ENCODE peak calls at places on chromosomes 16 and 17, in nine cellular contexts. T is heart left ventricle, Q is HCT116, O is ovary, H is AG04450, N is suprapubic skin, A is GM23338, X is aorta, D is left ventricle myocardium inferior. M is an unnamed sample.

GRCh38 chr17:63116967-63117366 is 150.9 kb downstream of the TANC2 start:
- DNase-seq in T (no peak), Q (no peak), H (no peak), X (no peak), D (no peak), N (no peak), A (peak; percentile 65), O (no peak), M (no peak)

GRCh38 chr16:50011707-50012106 is 13.3 kb upstream of the CNEP1R1 start:
- DNase-seq in H (no peak), X (no peak), N (no peak), O (no peak), T (no peak), D (no peak), A (no peak), Q (no peak), M (no peak)

GRCh38 chr17:4433515-4434031 is at the start of gene SPNS3:
- DNase-seq in N (no peak), O (no peak), A (no peak), X (no peak), D (no peak), H (no peak), T (no peak), Q (no peak), M (peak; percentile 18)

GRCh38 chr16:78593352-78593751 is 493.9 kb downstream of the WWOX start:
- DNase-seq in N (no peak), H (no peak), A (no peak), O (no peak), T (no peak), Q (no peak), D (no peak), X (no peak), M (no peak)

GRCh38 chr17:882827-883585 is 96.6 kb downstream of the NXN start:
- DNase-seq in O (peak; percentile 76), Q (no peak), T (peak; percentile 79), N (no peak), H (no peak), D (peak; percentile 78), A (peak; percentile 53), X (no peak), M (no peak)

GRCh38 chr16:12503201-12503600 is 300.5 kb downstream of the CPPED1 start:
- DNase-seq in H (no peak), D (no peak), Q (no peak), O (no peak), A (no peak), T (no peak), X (peak; percentile 8), N (no peak), M (no peak)

GRCh38 chr17:43479948-43480347 is 3.8 kb upstream of the DHX8 start:
- DNase-seq in O (no peak), D (no peak), H (no peak), X (no peak), T (no peak), Q (no peak), N (no peak), A (no peak), M (no peak)

GRCh38 chr16:89149386-89149785 is 22.2 kb upstream of the CDH15 start:
- DNase-seq in D (no peak), Q (no peak), A (peak; percentile 51), O (no peak), N (no peak), H (no peak), X (no peak), T (no peak), M (no peak)

GRCh38 chr16:85722066-85722465 is 28.8 kb downstream of the C16orf74 start:
- DNase-seq in Q (no peak), T (no peak), N (no peak), D (no peak), X (no peak), H (no peak), A (no peak), O (no peak), M (no peak)

GRCh38 chr17:74671031-74671771 is 41.5 kb downstream of the CD300LF start:
- DNase-seq in H (no peak), O (peak; percentile 51), Q (no peak), D (peak; percentile 81), A (peak; percentile 98), X (peak; percentile 84), N (no peak), T (peak; percentile 75), M (peak; percentile 68)

GRCh38 chr17:4499431-4500187 is 928 bp downstream of the SPNS2 start:
- DNase-seq in H (no peak), Q (no peak), N (no peak), A (peak; percentile 66), T (peak; percentile 37), O (no peak), X (no peak), D (no peak), M (no peak)

GRCh38 chr16:11034481-11034931 is 90.1 kb downstream of the CLEC16A start:
- DNase-seq in N (no peak), X (no peak), T (no peak), A (no peak), Q (no peak), H (no peak), O (no peak), D (peak; percentile 51), M (no peak)

GRCh38 chr17:14745122-14745521 is 444.2 kb downstream of the HS3ST3B1 start:
- DNase-seq in A (no peak), H (no peak), T (no peak), X (no peak), D (no peak), Q (no peak), O (no peak), N (no peak), M (no peak)

GRCh38 chr17:64385187-64386083 is 5.2 kb downstream of the PECAM1 start:
- DNase-seq in D (peak; percentile 34), H (peak; percentile 15), X (peak; percentile 81), O (peak; percentile 90), Q (peak; percentile 46), A (no peak), N (no peak), T (peak; percentile 58), M (no peak)

GRCh38 chr16:1984347-1985225 is 593 bp downstream of the GFER start:
- DNase-seq in X (no peak), T (no peak), H (no peak), Q (no peak), A (peak; percentile 70), N (no peak), O (no peak), D (no peak), M (no peak)

GRCh38 chr16:11183035-11183812 is 72.8 kb downstream of the SOCS1 start:
- DNase-seq in H (no peak), X (no peak), N (no peak), Q (no peak), O (no peak), D (no peak), T (no peak), A (peak; percentile 56), M (no peak)

GRCh38 chr16:88731699-88732098 is 25.4 kb downstream of the CTU2 start:
- DNase-seq in D (no peak), Q (no peak), H (no peak), N (no peak), A (no peak), T (no peak), O (no peak), X (no peak), M (no peak)

GRCh38 chr17:44367626-44368025 is 4.0 kb upstream of the FAM171A2 start:
- DNase-seq in Q (no peak), X (peak; percentile 18), D (no peak), H (no peak), O (no peak), T (no peak), A (no peak), N (no peak), M (no peak)

DNA sequence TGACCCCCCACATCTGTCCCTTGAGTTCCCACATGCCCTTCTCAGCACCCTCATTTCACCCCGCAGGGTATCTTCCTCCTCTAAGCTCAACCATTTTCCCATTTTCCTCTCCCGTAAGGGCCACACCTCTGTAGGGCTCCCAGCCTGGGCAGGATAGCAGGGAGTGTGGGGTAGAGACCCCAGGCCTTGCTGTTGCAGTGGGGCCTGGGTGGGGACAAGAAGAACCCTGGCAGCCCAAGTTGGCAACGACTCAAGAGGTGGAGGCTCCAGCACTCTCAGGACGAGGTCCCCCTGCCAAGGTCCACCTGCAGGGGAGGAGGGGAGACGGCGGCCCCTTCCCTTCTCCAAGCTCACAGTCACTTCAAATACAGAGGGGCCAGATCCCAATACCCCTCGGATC is 2.0 kb upstream of the TMEM92 start:
- DNase-seq in A (no peak), X (peak; percentile 50), O (no peak), T (no peak), H (no peak), N (no peak), Q (no peak), D (no peak), M (no peak)
- H3K27ac ChIP-seq in A (no peak overlapping the region), X (peak overlapping the region; percentile 32), O (peak overlapping the region; percentile 92), T (no peak overlapping the region), H (peak overlapping the region; percentile 82), N (peak overlapping the region; percentile 68), Q (no peak overlapping the region), D (peak overlapping the region; percentile 58), M (no peak overlapping the region)

DNA sequence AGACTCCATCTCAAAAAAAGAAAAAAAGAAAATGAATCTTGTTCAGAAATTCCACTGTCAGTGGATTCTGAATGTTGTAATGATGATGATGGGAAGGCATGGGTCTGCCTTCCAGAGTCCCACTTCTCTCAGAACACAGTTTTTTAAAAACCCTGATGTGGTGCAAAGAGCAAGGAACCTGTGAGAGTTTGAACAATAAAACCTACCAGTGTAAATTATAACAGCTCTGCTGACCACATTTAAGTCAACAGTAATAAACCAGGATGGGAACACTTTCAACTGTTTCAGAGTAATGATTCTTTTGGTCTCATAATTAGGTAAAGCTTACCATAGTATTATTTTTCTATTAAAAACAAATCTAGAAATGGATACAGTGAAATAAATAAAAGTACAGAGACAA is 99.0 kb downstream of the MYO1D start:
- DNase-seq in N (no peak), T (no peak), Q (no peak), A (no peak), H (no peak), D (no peak), O (no peak), X (no peak), M (no peak)
- H3K27ac ChIP-seq in N (no peak overlapping the region), T (no peak overlapping the region), Q (no peak overlapping the region), A (no peak overlapping the region), H (no peak overlapping the region), D (no peak overlapping the region), O (no peak overlapping the region), X (no peak overlapping the region), M (no peak overlapping the region)

DNA sequence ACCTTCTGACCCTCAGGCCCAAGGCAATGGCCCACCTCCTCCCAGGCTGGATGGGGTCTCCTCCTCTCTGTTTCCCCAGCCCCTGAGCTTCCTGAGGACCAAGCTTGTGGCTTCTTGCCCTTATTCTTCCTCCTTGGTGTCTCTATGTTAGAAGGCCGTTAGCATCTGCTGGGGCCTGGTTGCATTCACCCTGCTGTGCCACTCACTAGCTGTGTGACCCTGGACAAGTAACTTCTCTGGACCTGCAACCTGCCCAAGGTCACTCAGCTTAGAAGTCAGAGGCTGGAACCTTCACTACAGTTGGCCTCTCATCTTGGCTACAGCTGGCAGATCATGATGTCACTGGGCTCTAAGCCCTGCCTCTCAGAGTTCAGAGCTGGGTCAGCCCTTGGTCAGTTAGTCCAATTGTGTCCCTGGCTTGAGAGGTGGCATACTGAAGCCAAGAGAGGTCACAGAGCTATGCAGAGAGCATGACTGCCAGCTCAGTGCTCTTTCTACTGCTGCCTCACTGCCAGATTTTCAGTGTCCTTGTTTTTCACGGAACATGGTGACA is 3.0 kb downstream of the MT2A start:
- DNase-seq in Q (peak; percentile 27), X (peak; percentile 82), D (peak; percentile 75), N (no peak), H (no peak), A (no peak), T (peak; percentile 72), O (no peak), M (no peak)
- H3K27ac ChIP-seq in Q (peak overlapping the region; percentile 96), X (peak overlapping the region; percentile 97), D (peak overlapping the region; percentile 95), N (peak overlapping the region; percentile 96), H (peak overlapping the region; percentile 98), A (no peak overlapping the region), T (peak overlapping the region; percentile 97), O (no peak overlapping the region), M (peak overlapping the region; percentile 71)

GRCh38 chr17:48310748-48311213 is 119.2 kb downstream of the SKAP1 start:
- DNase-seq in A (peak; percentile 39), Q (no peak), O (no peak), H (no peak), T (no peak), X (no peak), N (no peak), D (no peak), M (no peak)
- H3K27ac ChIP-seq in A (no peak overlapping the region), Q (no peak overlapping the region), O (no peak overlapping the region), H (no peak overlapping the region), T (no peak overlapping the region), X (no peak overlapping the region), N (no peak overlapping the region), D (no peak overlapping the region), M (no peak overlapping the region)

M was measured in CD4-positive, alpha-beta T cell.